ENCODE peak calls at places on chromosomes 2 and 18, in six cellular contexts. C is body of pancreas, E is mammary epithelial cell, J is OCI-LY7, Q is spleen, O is stomach. Z is an unnamed sample.
A peak's percentile ranks its signal among the peaks of the same experiment; 100 is the strongest.

GRCh38 chr2:190413421-190413820 is 5.3 kb downstream of the MFSD6 start:
- DNase-seq in Q (no peak), C (no peak), E (peak; percentile 84), O (no peak), J (no peak), Z (no peak)

GRCh38 chr2:240965905-240966456 is 32.4 kb upstream of the SNED1 start:
- DNase-seq in Q (peak; percentile 76), O (peak; percentile 19), C (no peak), E (no peak), J (no peak), Z (no peak)

GRCh38 chr2:68237404-68237803 is 14.9 kb downstream of the PPP3R1 start:
- DNase-seq in J (no peak), C (no peak), Q (no peak), O (no peak), E (no peak), Z (peak; percentile 78)

GRCh38 chr2:202035089-202035940 is 1.7 kb downstream of the FZD7 start:
- DNase-seq in Q (peak; percentile 83), E (peak; percentile 58), O (peak; percentile 43), J (no peak), C (no peak), Z (peak; percentile 76)

GRCh38 chr2:178008636-178009289 is 63.8 kb downstream of the PDE11A start:
- DNase-seq in E (peak; percentile 73), J (no peak), Q (no peak), C (peak; percentile 25), O (peak; percentile 47), Z (peak; percentile 15)

GRCh38 chr2:199306116-199306515 is 151.6 kb downstream of the SATB2 start:
- DNase-seq in J (no peak), O (no peak), E (no peak), C (no peak), Q (no peak), Z (no peak)

GRCh38 chr2:25814681-25815080 is 63.6 kb downstream of the ASXL2 start:
- DNase-seq in Q (no peak), J (no peak), E (peak; percentile 29), C (no peak), O (no peak), Z (no peak)

GRCh38 chr18:61132036-61132435 is 201.2 kb upstream of the CDH20 start:
- DNase-seq in C (no peak), O (no peak), J (no peak), E (no peak), Q (no peak), Z (no peak)

GRCh38 chr2:142815375-142815774 is 62.1 kb upstream of the KYNU start:
- DNase-seq in C (no peak), E (no peak), Q (no peak), J (no peak), O (no peak), Z (no peak)

GRCh38 chr18:79679552-79680099 is at the start of gene CTDP1:
- DNase-seq in C (peak; percentile 94), E (peak; percentile 90), Q (peak; percentile 97), O (peak; percentile 96), J (peak; percentile 89), Z (peak; percentile 95)

GRCh38 chr18:13246121-13246520 is 27.6 kb downstream of the LDLRAD4 start:
- DNase-seq in Q (no peak), C (no peak), E (no peak), J (no peak), O (no peak), Z (no peak)

GRCh38 chr2:152033146-152033545 is 65.7 kb downstream of the CACNB4 start:
- DNase-seq in E (no peak), C (no peak), Q (no peak), O (no peak), J (no peak), Z (no peak)
- TF ChIP-seq CTCF in E (no peak), C (no peak), Q (no peak), O (no peak), J (no peak), Z (no peak)

GRCh38 chr2:8547284-8548064 is 134.4 kb upstream of the ID2 start:
- DNase-seq in O (peak; percentile 19), E (no peak), J (no peak), Q (peak; percentile 63), C (no peak), Z (no peak)
- H3K4me3 ChIP-seq in O (no peak overlapping the region), E (no peak overlapping the region), J (no peak overlapping the region), Q (no peak overlapping the region), C (no peak overlapping the region), Z (no peak overlapping the region)

DNA sequence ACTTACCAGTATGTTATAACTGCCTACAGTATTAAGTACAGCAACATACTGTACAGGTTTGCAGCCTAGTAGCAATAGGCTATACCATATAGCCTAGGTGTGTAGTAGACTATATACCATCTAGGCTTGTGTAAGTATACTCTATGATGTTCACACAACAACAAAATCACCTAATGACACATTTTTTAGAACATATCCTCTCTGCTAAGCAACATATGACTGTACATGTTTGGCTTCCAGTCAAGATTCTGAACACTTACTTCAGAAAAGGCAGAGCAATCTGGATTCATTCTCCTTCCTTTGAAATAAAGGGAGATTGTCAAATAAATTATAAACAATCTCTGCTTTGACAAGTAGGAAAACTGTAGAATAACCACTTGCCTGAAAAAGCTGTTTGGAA is 81.8 kb downstream of the EXOC6B start:
- DNase-seq in E (peak; percentile 65), J (no peak), Q (no peak), C (no peak), O (no peak), Z (peak; percentile 72)
- TF ChIP-seq CTCF in E (no peak), J (no peak), Q (no peak), C (no peak), O (no peak), Z (no peak)

GRCh38 chr2:237410949-237411635 is 2.9 kb downstream of the COL6A3 start:
- DNase-seq in E (no peak), Q (no peak), C (no peak), O (no peak), J (no peak), Z (peak; percentile 45)
- H3K4me3 ChIP-seq in E (no peak overlapping the region), Q (peak overlapping the region; percentile 54), C (no peak overlapping the region), O (peak overlapping the region; percentile 48), J (no peak overlapping the region), Z (peak overlapping the region; percentile 92)

GRCh38 chr2:148640767-148641166 is 3.8 kb upstream of the EPC2 start:
- DNase-seq in C (no peak), J (no peak), Q (no peak), E (no peak), O (no peak), Z (peak; percentile 60)
- TF ChIP-seq CTCF in C (no peak), J (peak; percentile 29), Q (no peak), E (peak; percentile 25), O (no peak), Z (peak; percentile 48)

GRCh38 chr2:230696670-230697069 is 16.0 kb upstream of the CAB39 start:
- DNase-seq in O (no peak), C (no peak), J (no peak), E (no peak), Q (no peak), Z (no peak)
- H3K4me3 ChIP-seq in O (no peak overlapping the region), C (no peak overlapping the region), J (no peak overlapping the region), E (no peak overlapping the region), Q (no peak overlapping the region), Z (no peak overlapping the region)

DNA sequence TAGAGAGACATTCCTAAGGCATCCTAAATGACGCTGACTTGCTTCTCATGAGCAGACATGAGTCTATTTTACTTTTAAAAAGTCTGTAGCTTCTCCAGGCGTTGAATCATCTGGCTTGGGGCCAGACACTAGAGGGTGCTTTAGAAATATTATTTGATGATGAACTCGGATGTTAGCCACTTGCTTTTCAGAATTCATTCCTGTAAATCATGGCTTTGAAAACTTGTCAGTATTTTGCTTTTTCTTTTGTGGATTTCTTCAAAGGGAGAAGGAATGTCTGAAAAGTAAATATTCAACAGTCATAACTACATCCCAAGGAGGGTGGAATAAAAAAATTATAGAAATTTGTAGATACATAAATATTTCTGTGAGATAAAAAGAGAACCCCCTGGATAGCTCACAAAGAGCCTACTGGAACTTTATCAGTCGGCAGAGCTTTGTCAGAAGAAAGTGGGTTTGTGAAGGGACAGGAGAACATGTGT is 370.8 kb downstream of the OSR1 start:
- DNase-seq in Q (no peak), O (peak; percentile 61), C (peak; percentile 72), J (no peak), E (peak; percentile 86), Z (peak; percentile 96)
- TF ChIP-seq CTCF in Q (no peak), O (no peak), C (no peak), J (peak; percentile 30), E (peak; percentile 32), Z (peak; percentile 50)

GRCh38 chr2:3461781-3462492 is 57.4 kb downstream of the ADI1 start:
- DNase-seq in Q (peak; percentile 72), C (peak; percentile 39), J (peak; percentile 77), O (no peak), E (peak; percentile 29), Z (peak; percentile 82)
- H3K4me3 ChIP-seq in Q (no peak overlapping the region), C (no peak overlapping the region), J (peak overlapping the region; percentile 11), O (no peak overlapping the region), E (no peak overlapping the region), Z (no peak overlapping the region)

Z was measured in choroid plexus epithelial cell.